ENCODE peak calls at places on chromosomes 7 and 10, in four cellular contexts. U, W, B and O are unnamed samples.
A peak's percentile ranks its signal among the peaks of the same experiment; 100 is the strongest.

GRCh38 chr10:28432210-28432676 is 100.7 kb upstream of the WAC start:
- DNase-seq in U (peak; percentile 66), W (no peak), B (peak; percentile 39), O (peak; percentile 68)

GRCh38 chr7:27174077-27175004 is at the start of gene HOXA10:
- DNase-seq in U (no peak), W (no peak), B (no peak), O (peak; percentile 39)

GRCh38 chr10:111511751-111512150 is 434.9 kb downstream of the ADRA2A start:
- DNase-seq in U (no peak), W (no peak), B (no peak), O (no peak)

GRCh38 chr7:25642849-25643248 is 414.6 kb upstream of the NPVF start:
- DNase-seq in U (no peak), W (no peak), B (no peak), O (no peak)

GRCh38 chr7:43018446-43018845 is 86.3 kb downstream of the MRPL32 start:
- DNase-seq in U (no peak), W (no peak), B (no peak), O (no peak)

GRCh38 chr10:124264711-124265390 is 153.9 kb downstream of the OAT start:
- DNase-seq in U (no peak), W (no peak), B (no peak), O (no peak)

GRCh38 chr7:123748171-123748733 is 551 bp downstream of the WASL start:
- DNase-seq in U (no peak), W (no peak), B (no peak), O (peak; percentile 42)

GRCh38 chr7:115293628-115294236 is 371.8 kb downstream of the MDFIC start:
- DNase-seq in U (no peak), W (no peak), B (no peak), O (no peak)

GRCh38 chr10:67793313-67793712 is 44.7 kb downstream of the DNAJC12 start:
- DNase-seq in U (no peak), W (no peak), B (no peak), O (no peak)

GRCh38 chr10:60480865-60481563 is 91.3 kb upstream of the ANK3 start:
- DNase-seq in U (no peak), W (no peak), B (no peak), O (no peak)

GRCh38 chr10:60473557-60473956 is 83.9 kb upstream of the ANK3 start:
- DNase-seq in U (peak; percentile 18), W (no peak), B (no peak), O (no peak)

GRCh38 chr10:60485025-60485424 is 95.3 kb upstream of the ANK3 start:
- DNase-seq in U (no peak), W (no peak), B (no peak), O (no peak)

DNA sequence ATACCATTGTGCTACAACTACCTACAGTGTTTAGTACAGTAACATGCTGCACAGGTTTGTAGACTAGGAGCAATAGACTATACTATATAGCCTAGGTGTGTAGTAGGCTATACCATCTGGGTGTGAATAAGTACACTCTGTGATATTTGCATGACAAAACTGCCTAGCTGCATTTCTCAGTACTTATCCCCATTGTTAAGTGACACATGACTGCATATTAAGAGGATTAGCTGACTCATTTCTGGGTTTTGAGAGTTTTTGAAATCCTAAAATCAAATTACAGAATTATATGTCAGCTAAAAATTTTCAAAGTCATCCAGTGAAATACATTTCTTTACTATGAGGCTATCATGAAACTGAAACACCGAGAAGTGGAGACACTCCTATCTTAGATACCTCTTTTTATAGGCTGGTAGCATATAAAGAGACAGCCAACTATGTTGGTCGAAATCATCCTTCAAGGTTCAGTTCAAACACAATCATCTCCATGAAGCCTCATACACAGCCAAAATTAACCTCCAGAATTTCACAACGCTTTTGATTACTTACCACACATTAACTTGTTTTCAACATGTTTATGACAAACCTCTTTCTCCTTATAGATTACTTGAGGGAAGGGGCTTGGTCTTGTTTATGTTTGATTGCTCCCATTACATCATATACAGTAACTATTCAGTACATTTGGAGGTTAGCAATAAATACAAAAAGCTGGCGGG is 89.8 kb upstream of the ANK3 start:
- DNase-seq in U (no peak), W (no peak), B (no peak), O (no peak)
- TF ChIP-seq SUZ12 in U (no peak), W (no peak), B (no peak), O (no peak)

GRCh38 chr7:21999896-22000295 is 54.2 kb upstream of the CDCA7L start:
- DNase-seq in U (no peak), W (no peak), B (no peak), O (no peak)

GRCh38 chr7:22001345-22002004 is 55.8 kb upstream of the CDCA7L start:
- DNase-seq in U (peak; percentile 27), W (peak; percentile 13), B (no peak), O (peak; percentile 71)

GRCh38 chr7:21996641-21997040 is 50.9 kb upstream of the CDCA7L start:
- DNase-seq in U (no peak), W (no peak), B (no peak), O (no peak)
- TF ChIP-seq SP1 in U (no peak), W (no peak), B (no peak), O (no peak)

DNA sequence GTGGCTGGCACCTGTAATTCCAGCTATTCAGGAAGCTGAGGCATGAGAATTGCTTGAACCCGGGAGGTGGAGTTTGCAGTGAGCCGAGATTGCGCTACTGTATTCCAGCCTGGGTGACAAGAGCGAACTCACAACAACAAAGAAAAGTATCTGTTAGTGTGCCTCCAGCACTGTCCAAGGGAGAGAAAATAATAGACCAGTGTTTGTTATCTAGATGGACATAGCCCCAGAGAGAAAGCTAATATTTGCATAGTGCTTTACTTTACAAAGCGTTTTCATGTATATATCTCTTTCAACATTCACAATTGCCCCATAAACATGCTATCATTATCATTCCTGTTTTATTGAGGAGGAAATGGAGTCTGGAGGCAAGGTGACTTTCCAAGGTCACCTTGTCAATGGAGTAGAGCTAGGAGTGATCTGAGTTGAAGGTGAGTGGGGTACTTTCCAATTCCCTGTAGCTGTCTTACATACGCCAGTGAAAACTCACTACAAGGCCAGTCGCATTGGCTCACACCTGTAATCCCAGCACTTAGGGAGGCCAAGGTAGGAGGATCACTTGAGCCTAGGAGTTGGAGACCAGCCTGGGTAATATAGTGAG is 49.7 kb upstream of the KIF5B start:
- DNase-seq in U (peak; percentile 98), W (no peak), B (no peak), O (no peak)
- TF ChIP-seq SUZ12 in U (no peak), W (no peak), B (no peak), O (no peak)

GRCh38 chr10:48948631-48949030 is 9.0 kb upstream of the LRRC18 start:
- DNase-seq in U (no peak), W (no peak), B (no peak), O (no peak)

GRCh38 chr10:48945441-48946143 is 6.0 kb upstream of the LRRC18 start:
- DNase-seq in U (no peak), W (no peak), B (no peak), O (peak; percentile 53)

GRCh38 chr10:48944171-48944570 is 4.5 kb upstream of the LRRC18 start:
- DNase-seq in U (no peak), W (no peak), B (no peak), O (no peak)

GRCh38 chr10:48947690-48948418 is 8.2 kb upstream of the LRRC18 start:
- DNase-seq in U (no peak), W (no peak), B (no peak), O (no peak)

DNA sequence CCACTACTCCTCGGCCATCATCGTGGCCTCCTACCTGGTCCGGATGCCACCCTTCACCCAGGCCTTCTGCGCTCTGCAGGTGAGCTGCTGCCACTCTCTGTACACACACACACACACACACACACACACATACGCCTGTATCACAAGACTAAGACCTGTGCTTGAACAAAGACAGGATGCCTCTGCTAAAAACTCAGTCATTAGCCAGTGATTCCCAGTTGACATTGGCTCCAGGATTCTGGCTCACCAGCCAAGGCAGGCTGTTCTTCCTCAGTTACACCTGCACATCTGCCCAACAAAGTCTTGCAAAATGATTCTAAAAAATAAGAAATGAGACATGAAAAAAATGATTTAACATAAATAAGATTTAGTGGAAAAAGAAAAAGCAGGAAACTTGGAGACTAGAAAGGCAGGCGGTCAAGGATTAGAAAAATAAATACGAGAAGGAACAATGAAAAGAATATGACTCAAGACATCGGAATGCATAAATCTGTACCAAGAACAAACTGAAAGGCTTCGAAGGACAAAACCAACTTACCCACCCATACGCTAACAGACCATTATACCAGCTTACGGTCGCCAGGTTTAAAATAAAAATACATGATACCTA is 7.4 kb upstream of the LRRC18 start:
- DNase-seq in U (no peak), W (no peak), B (no peak), O (no peak)
- TF ChIP-seq SP1 in U (no peak), W (no peak), B (no peak), O (no peak)